ENCODE peak calls at places on chromosome 7, in nine cellular contexts. L is uterus; G is esophagus squamous epithelium; O is CD8-positive, alpha-beta T cell; Q is iPS DF 6.9; B is prostate gland; Y is tibial nerve; P is heart left ventricle; K is RWPE1. C is an unnamed sample.

GRCh38 chr7:36723951-36724664 is at the start of gene AOAH:
- DNase-seq in L (no peak), G (peak; percentile 32), O (peak; percentile 63), Q (no peak), B (no peak), Y (peak; percentile 42), P (peak; percentile 68), K (no peak), C (peak; percentile 37)

GRCh38 chr7:108307246-108307982 is 148.8 kb downstream of the NRCAM start:
- DNase-seq in L (no peak), G (no peak), O (no peak), Q (no peak), B (no peak), Y (no peak), P (no peak), K (no peak), C (no peak)

GRCh38 chr7:92330835-92331438 is 85.2 kb downstream of the ANKIB1 start:
- DNase-seq in L (no peak), G (no peak), O (no peak), Q (no peak), B (no peak), Y (no peak), P (no peak), K (no peak), C (no peak)

GRCh38 chr7:151631149-151631967 is 111.7 kb upstream of the RHEB start:
- DNase-seq in L (no peak), G (no peak), O (peak; percentile 16), Q (no peak), B (peak; percentile 14), Y (no peak), P (no peak), K (peak; percentile 23), C (no peak)

GRCh38 chr7:131061818-131062217 is 265.9 kb upstream of the MKLN1 start:
- DNase-seq in L (no peak), G (no peak), O (no peak), Q (no peak), B (no peak), Y (no peak), P (no peak), K (no peak), C (no peak)

GRCh38 chr7:18873674-18874341 is 243.6 kb downstream of the TWIST1 start:
- DNase-seq in L (no peak), G (no peak), O (no peak), Q (no peak), B (no peak), Y (no peak), P (no peak), K (peak; percentile 16), C (no peak)

GRCh38 chr7:158303121-158303520 is 284.5 kb downstream of the PTPRN2 start:
- DNase-seq in L (no peak), G (no peak), O (no peak), Q (no peak), B (no peak), Y (no peak), P (no peak), K (no peak), C (no peak)

GRCh38 chr7:130899638-130900401 is 165.8 kb upstream of the KLF14 start:
- DNase-seq in L (no peak), G (no peak), O (no peak), Q (no peak), B (no peak), Y (no peak), P (no peak), K (no peak), C (no peak)

GRCh38 chr7:68295386-68295785 is 1298.8 kb downstream of the TYW1 start:
- DNase-seq in L (no peak), G (no peak), O (no peak), Q (no peak), B (no peak), Y (no peak), P (no peak), K (no peak), C (no peak)

GRCh38 chr7:89238156-89238555 is 442.6 kb upstream of the TEX47 start:
- DNase-seq in L (no peak), G (no peak), O (no peak), Q (no peak), B (no peak), Y (no peak), P (no peak), K (peak; percentile 5), C (no peak)

DNA sequence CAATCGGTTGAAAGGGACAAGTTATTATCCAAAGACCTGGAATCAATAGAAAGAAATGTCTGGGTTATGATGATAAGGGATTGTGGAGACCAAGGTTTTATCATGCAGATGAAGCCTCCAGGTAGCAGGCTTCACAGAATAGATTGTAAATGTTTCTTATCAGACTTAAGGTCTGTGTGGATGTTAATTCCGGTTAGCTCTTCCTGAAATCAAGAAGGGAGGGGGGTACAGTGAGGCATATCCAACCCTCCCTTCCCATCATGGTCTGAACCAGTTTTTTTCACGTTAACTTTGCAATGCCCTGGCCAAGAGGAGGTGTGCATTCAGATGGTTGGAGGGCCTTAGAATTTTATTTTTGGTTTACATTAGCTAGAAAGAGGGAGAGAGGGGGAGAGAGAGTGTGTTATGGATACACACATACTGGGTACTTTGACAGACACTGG is 9.8 kb upstream of the LRRC61 start:
- DNase-seq in L (no peak), G (no peak), O (no peak), Q (no peak), B (no peak), Y (no peak), P (no peak), K (no peak), C (no peak)
- H3K27ac ChIP-seq in L (no peak overlapping the region), G (no peak overlapping the region), O (no peak overlapping the region), Q (no peak overlapping the region), B (no peak overlapping the region), Y (no peak overlapping the region), P (no peak overlapping the region), K (no peak overlapping the region), C (no peak overlapping the region)

GRCh38 chr7:23014681-23015080 is 751 bp upstream of the HYCC1 start:
- DNase-seq in L (no peak), G (no peak), O (no peak), Q (no peak), B (no peak), Y (no peak), P (no peak), K (no peak), C (no peak)
- H3K27ac ChIP-seq in L (no peak overlapping the region), G (no peak overlapping the region), O (no peak overlapping the region), Q (no peak overlapping the region), B (no peak overlapping the region), Y (no peak overlapping the region), P (no peak overlapping the region), K (no peak overlapping the region), C (no peak overlapping the region)

GRCh38 chr7:46230298-46231295 is 309.5 kb upstream of the IGFBP3 start:
- DNase-seq in L (no peak), G (no peak), O (no peak), Q (no peak), B (no peak), Y (no peak), P (no peak), K (no peak), C (no peak)

GRCh38 chr7:46229409-46229808 is 308.3 kb upstream of the IGFBP3 start:
- DNase-seq in L (no peak), G (no peak), O (no peak), Q (no peak), B (no peak), Y (no peak), P (no peak), K (peak; percentile 44), C (no peak)

DNA sequence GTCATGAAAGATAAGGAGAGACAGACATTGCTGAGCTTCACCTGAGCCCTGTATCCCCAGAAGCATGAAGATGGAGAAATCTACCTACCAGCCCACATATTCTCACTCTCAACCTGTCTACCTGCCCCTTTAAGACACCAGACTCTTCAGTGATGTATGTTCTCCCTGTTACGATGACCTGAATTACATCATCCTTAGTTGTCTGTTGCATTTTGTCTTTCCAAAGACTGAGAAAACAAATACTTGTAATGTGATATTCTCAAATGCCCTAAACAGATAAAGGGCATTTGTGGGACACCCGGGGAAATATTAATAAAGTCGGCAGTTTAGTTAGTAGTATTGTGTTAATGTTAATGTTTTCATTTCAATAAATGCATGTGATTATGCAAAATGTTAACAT is 305.8 kb upstream of the IGFBP3 start:
- DNase-seq in L (no peak), G (no peak), O (no peak), Q (no peak), B (no peak), Y (no peak), P (no peak), K (no peak), C (no peak)
- H3K27ac ChIP-seq in L (no peak overlapping the region), G (no peak overlapping the region), O (no peak overlapping the region), Q (no peak overlapping the region), B (no peak overlapping the region), Y (no peak overlapping the region), P (no peak overlapping the region), K (no peak overlapping the region), C (no peak overlapping the region)

DNA sequence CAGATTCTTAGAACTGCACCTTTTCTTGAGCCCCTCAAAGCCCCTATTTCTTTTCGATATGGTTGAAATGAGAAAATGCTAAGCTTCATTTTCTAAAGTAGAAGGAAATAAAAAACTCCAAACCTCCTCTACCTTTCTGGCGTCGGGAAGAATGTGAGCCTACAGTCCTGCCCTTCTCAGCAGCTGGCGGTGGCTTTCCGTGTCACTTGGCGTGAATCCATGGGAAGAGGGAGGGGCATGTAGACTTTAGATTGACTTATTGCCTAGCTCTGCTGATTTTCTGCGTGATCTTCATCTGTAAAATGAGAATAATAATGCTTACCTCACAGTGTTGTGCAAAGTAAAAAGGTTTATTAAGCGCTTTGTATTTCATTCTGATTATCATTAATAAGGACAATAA is 35.0 kb downstream of the PRR15 start:
- DNase-seq in L (no peak), G (no peak), O (no peak), Q (no peak), B (no peak), Y (no peak), P (no peak), K (no peak), C (no peak)
- H3K27ac ChIP-seq in L (no peak overlapping the region), G (no peak overlapping the region), O (no peak overlapping the region), Q (no peak overlapping the region), B (no peak overlapping the region), Y (no peak overlapping the region), P (no peak overlapping the region), K (no peak overlapping the region), C (no peak overlapping the region)

DNA sequence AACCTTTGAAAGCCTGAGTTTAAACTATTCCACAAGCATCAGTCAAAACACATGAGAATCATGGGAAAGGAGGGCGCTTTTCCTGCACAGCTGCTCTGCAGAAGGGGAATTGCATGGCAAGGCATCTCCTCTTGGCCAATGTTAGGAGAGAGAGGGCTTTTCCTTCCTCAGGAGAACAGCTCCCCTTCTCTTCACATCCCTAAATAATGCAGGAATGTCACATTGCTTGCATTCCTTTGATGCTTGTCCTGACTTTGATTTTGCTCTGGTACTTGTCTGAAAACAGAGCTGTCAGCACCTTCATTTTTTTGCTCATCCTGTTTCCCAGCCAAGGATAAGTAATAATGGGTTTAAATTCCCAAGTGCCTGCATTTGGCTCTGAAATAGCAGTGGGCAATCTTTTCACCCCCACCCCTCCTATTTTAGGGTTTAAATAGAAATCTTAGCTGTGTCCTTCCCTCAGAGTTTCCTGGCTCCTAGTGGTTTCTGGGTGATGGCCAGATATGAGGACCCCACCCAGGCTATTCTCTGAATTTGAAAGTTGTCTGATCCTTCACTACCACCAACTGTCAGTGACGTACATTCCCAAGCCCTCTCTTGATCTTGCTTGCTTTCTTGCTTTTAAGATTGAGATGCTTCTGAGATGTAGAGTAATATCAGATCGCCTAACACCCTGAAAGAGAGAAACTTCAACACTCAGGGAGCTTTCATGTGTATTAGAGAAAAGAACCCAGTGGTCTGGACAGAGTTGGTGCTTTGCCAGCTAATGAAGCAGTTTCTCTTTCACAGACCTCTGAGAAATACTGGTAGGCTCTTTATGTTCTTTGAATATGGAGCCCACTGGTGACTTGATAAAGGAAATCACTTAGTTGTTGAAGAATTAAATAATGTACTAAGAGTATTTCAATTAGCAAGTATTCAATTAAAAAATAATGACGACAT is 75.4 kb upstream of the NPVF start:
- DNase-seq in L (no peak), G (no peak), O (no peak), Q (peak; percentile 72), B (no peak), Y (no peak), P (no peak), K (no peak), C (no peak)
- H3K27ac ChIP-seq in L (no peak overlapping the region), G (no peak overlapping the region), O (no peak overlapping the region), Q (no peak overlapping the region), B (no peak overlapping the region), Y (no peak overlapping the region), P (no peak overlapping the region), K (no peak overlapping the region), C (no peak overlapping the region)